ENCODE peak calls at places on chromosomes 1 and 21, in four cellular contexts. One of them, this sample, is unnamed.

GRCh38 chr1:118322369-118322768 is 137.3 kb upstream of the SPAG17 start:
- DNase-seq in RWPE1: no peak
- DNase-seq in cerebellar cortex: no peak
- DNase-seq in stimulated activated CD8-positive, alpha-beta memory T cell treated with anti-CD3 and anti-CD28 coated beads, Interleukin-7, amount 100 ng/mL, for 48 hours: no peak
- DNase-seq in this sample: no peak

GRCh38 chr1:19327301-19327700 is 15.2 kb downstream of the SLC66A1 start:
- DNase-seq in RWPE1: no peak
- DNase-seq in cerebellar cortex: peak
- DNase-seq in stimulated activated CD8-positive, alpha-beta memory T cell treated with anti-CD3 and anti-CD28 coated beads, Interleukin-7, amount 100 ng/mL, for 48 hours: no peak
- DNase-seq in this sample: no peak

GRCh38 chr1:75614455-75615379 is 3.8 kb upstream of the SLC44A5 start:
- DNase-seq in RWPE1: no peak
- DNase-seq in cerebellar cortex: peak
- DNase-seq in stimulated activated CD8-positive, alpha-beta memory T cell treated with anti-CD3 and anti-CD28 coated beads, Interleukin-7, amount 100 ng/mL, for 48 hours: no peak
- DNase-seq in this sample: no peak

GRCh38 chr21:15631342-15631741 is 98.4 kb upstream of the USP25 start:
- DNase-seq in RWPE1: peak
- DNase-seq in cerebellar cortex: no peak
- DNase-seq in stimulated activated CD8-positive, alpha-beta memory T cell treated with anti-CD3 and anti-CD28 coated beads, Interleukin-7, amount 100 ng/mL, for 48 hours: no peak
- DNase-seq in this sample: no peak

GRCh38 chr1:230067441-230067870 is 418 bp downstream of the GALNT2 start:
- DNase-seq in RWPE1: peak
- DNase-seq in cerebellar cortex: peak
- DNase-seq in stimulated activated CD8-positive, alpha-beta memory T cell treated with anti-CD3 and anti-CD28 coated beads, Interleukin-7, amount 100 ng/mL, for 48 hours: no peak
- DNase-seq in this sample: peak

GRCh38 chr1:32966900-32967299 is 2.3 kb upstream of the RNF19B start:
- DNase-seq in RWPE1: no peak
- DNase-seq in cerebellar cortex: no peak
- DNase-seq in stimulated activated CD8-positive, alpha-beta memory T cell treated with anti-CD3 and anti-CD28 coated beads, Interleukin-7, amount 100 ng/mL, for 48 hours: no peak
- DNase-seq in this sample: no peak

GRCh38 chr1:156499703-156500577 is 635 bp downstream of the MEF2D start:
- DNase-seq in RWPE1: no peak
- DNase-seq in cerebellar cortex: peak
- DNase-seq in stimulated activated CD8-positive, alpha-beta memory T cell treated with anti-CD3 and anti-CD28 coated beads, Interleukin-7, amount 100 ng/mL, for 48 hours: no peak
- DNase-seq in this sample: no peak

GRCh38 chr1:19081218-19081893 is 124.9 kb upstream of the IFFO2 start:
- DNase-seq in RWPE1: no peak
- DNase-seq in cerebellar cortex: no peak
- DNase-seq in stimulated activated CD8-positive, alpha-beta memory T cell treated with anti-CD3 and anti-CD28 coated beads, Interleukin-7, amount 100 ng/mL, for 48 hours: no peak
- DNase-seq in this sample: no peak

GRCh38 chr1:35369922-35370671 is 101.6 kb downstream of the ZMYM4 start:
- DNase-seq in RWPE1: no peak
- DNase-seq in cerebellar cortex: peak
- DNase-seq in stimulated activated CD8-positive, alpha-beta memory T cell treated with anti-CD3 and anti-CD28 coated beads, Interleukin-7, amount 100 ng/mL, for 48 hours: no peak
- DNase-seq in this sample: no peak

GRCh38 chr1:113684153-113684541 is 75.1 kb downstream of the PHTF1 start:
- DNase-seq in RWPE1: no peak
- DNase-seq in cerebellar cortex: peak
- DNase-seq in stimulated activated CD8-positive, alpha-beta memory T cell treated with anti-CD3 and anti-CD28 coated beads, Interleukin-7, amount 100 ng/mL, for 48 hours: no peak
- DNase-seq in this sample: peak

GRCh38 chr1:180185971-180186645 is 31.4 kb downstream of the QSOX1 start:
- DNase-seq in RWPE1: no peak
- DNase-seq in cerebellar cortex: no peak
- DNase-seq in stimulated activated CD8-positive, alpha-beta memory T cell treated with anti-CD3 and anti-CD28 coated beads, Interleukin-7, amount 100 ng/mL, for 48 hours: no peak
- DNase-seq in this sample: no peak

This sample was measured in prostate gland.